ENCODE peak calls at places on chromosome 14, in five cellular contexts. Q is DMS153, O is lower leg skin, C is heart left ventricle, X is ACHN. K is an unnamed sample.

GRCh38 chr14:28102814-28103213 is 663.8 kb upstream of the FOXG1 start:
- DNase-seq in Q (peak), O (no peak), C (no peak), X (no peak), K (no peak)

GRCh38 chr14:94125659-94126418 is 3.6 kb downstream of the IFI27L2 start:
- DNase-seq in Q (no peak), O (peak), C (no peak), X (no peak), K (no peak)

GRCh38 chr14:69499436-69499835 is 14.9 kb downstream of the PLEKHD1 start:
- DNase-seq in Q (no peak), O (no peak), C (no peak), X (no peak), K (no peak)

GRCh38 chr14:64938972-64939816 is 3.4 kb downstream of the GPX2 start:
- DNase-seq in Q (peak), O (no peak), C (no peak), X (no peak), K (no peak)

GRCh38 chr14:89851031-89851430 is 103.5 kb downstream of the EFCAB11 start:
- DNase-seq in Q (peak), O (no peak), C (no peak), X (no peak), K (no peak)

GRCh38 chr14:34247605-34248004 is 214.4 kb downstream of the SPTSSA start:
- DNase-seq in Q (no peak), O (no peak), C (no peak), X (no peak), K (no peak)

GRCh38 chr14:76023757-76024156 is 38.2 kb downstream of the IFT43 start:
- DNase-seq in Q (no peak), O (no peak), C (no peak), X (no peak), K (no peak)

GRCh38 chr14:74653386-74654138 is 41.5 kb upstream of the LTBP2 start:
- DNase-seq in Q (no peak), O (no peak), C (no peak), X (no peak), K (no peak)

GRCh38 chr14:92215579-92215978 is 93.8 kb downstream of the CPSF2 start:
- DNase-seq in Q (no peak), O (no peak), C (no peak), X (no peak), K (no peak)

GRCh38 chr14:95998656-95999055 is 40.5 kb upstream of the C14orf132 start:
- DNase-seq in Q (no peak), O (no peak), C (no peak), X (peak), K (no peak)

GRCh38 chr14:68547305-68548193 is 245.3 kb downstream of the ZFP36L1 start:
- DNase-seq in Q (no peak), O (peak), C (peak), X (peak), K (no peak)

GRCh38 chr14:85483037-85483436 is 46.9 kb upstream of the FLRT2 start:
- DNase-seq in Q (no peak), O (no peak), C (no peak), X (no peak), K (no peak)

GRCh38 chr14:102088012-102088792 is 1.4 kb upstream of the HSP90AA1 start:
- DNase-seq in Q (peak), O (peak), C (peak), X (no peak), K (peak)

GRCh38 chr14:66477567-66477966 is 8.6 kb upstream of the CCDC196 start:
- DNase-seq in Q (no peak), O (no peak), C (no peak), X (no peak), K (no peak)

GRCh38 chr14:36281309-36281708 is 39.1 kb downstream of the MBIP start:
- DNase-seq in Q (no peak), O (no peak), C (no peak), X (no peak), K (no peak)

GRCh38 chr14:100285021-100285912 is 21.0 kb downstream of the SLC25A29 start:
- DNase-seq in Q (no peak), O (no peak), C (peak), X (peak), K (peak)

GRCh38 chr14:39499514-39499913 is 67.3 kb upstream of the FBXO33 start:
- DNase-seq in Q (no peak), O (no peak), C (no peak), X (no peak), K (no peak)

GRCh38 chr14:89336338-89336737 is 80.7 kb downstream of the FOXN3 start:
- DNase-seq in Q (no peak), O (no peak), C (no peak), X (no peak), K (no peak)

GRCh38 chr14:55752580-55753365 is 172.8 kb downstream of the KTN1 start:
- DNase-seq in Q (peak), O (no peak), C (no peak), X (no peak), K (no peak)

GRCh38 chr14:94174622-94175402 is 690 bp downstream of the PPP4R4 start:
- DNase-seq in Q (no peak), O (no peak), C (no peak), X (no peak), K (no peak)

GRCh38 chr14:60163741-60164140 is 1.5 kb downstream of the DHRS7 start:
- DNase-seq in Q (no peak), O (no peak), C (no peak), X (no peak), K (no peak)

GRCh38 chr14:96146131-96146771 is 58.4 kb upstream of the BDKRB2 start:
- DNase-seq in Q (no peak), O (no peak), C (no peak), X (no peak), K (no peak)

GRCh38 chr14:50874842-50875241 is 3.0 kb downstream of the ABHD12B start:
- DNase-seq in Q (peak), O (no peak), C (no peak), X (no peak), K (no peak)

GRCh38 chr14:68168460-68169109 is 349.0 kb downstream of the RAD51B start:
- DNase-seq in Q (no peak), O (no peak), C (no peak), X (no peak), K (no peak)

GRCh38 chr14:105880616-105881015 is 354.2 kb downstream of the TMEM121 start:
- DNase-seq in Q (no peak), O (no peak), C (peak), X (no peak), K (no peak)

GRCh38 chr14:35669782-35670181 is 135.8 kb downstream of the INSM2 start:
- DNase-seq in Q (peak), O (no peak), C (no peak), X (no peak), K (no peak)

GRCh38 chr14:55754471-55754870 is 174.5 kb downstream of the KTN1 start:
- DNase-seq in Q (no peak), O (no peak), C (no peak), X (no peak), K (no peak)

GRCh38 chr14:20455355-20456300 is 602 bp downstream of the APEX1 start:
- DNase-seq in Q (peak), O (no peak), C (no peak), X (peak), K (peak)

GRCh38 chr14:22556021-22556989 is 32.7 kb downstream of the DAD1 start:
- DNase-seq in Q (peak), O (peak), C (peak), X (peak), K (peak)

GRCh38 chr14:28077005-28077404 is 689.6 kb upstream of the FOXG1 start:
- DNase-seq in Q (no peak), O (no peak), C (no peak), X (no peak), K (no peak)

GRCh38 chr14:38646391-38646790 is 390.5 kb upstream of the CLEC14A start:
- DNase-seq in Q (no peak), O (no peak), C (no peak), X (no peak), K (no peak)

GRCh38 chr14:95895720-95896119 is 19.1 kb downstream of the TUNAR start:
- DNase-seq in Q (no peak), O (no peak), C (no peak), X (peak), K (no peak)

GRCh38 chr14:81211844-81212243 is 8.9 kb downstream of the GTF2A1 start:
- DNase-seq in Q (no peak), O (no peak), C (peak), X (peak), K (no peak)

GRCh38 chr14:105974902-105975301 is 448.5 kb downstream of the TMEM121 start:
- DNase-seq in Q (no peak), O (no peak), C (no peak), X (peak), K (peak)

GRCh38 chr14:73180385-73180805 is 44.1 kb downstream of the PSEN1 start:
- DNase-seq in Q (no peak), O (peak), C (no peak), X (no peak), K (no peak)